ENCODE peak calls at places on chromosomes 6 and 20, in four cellular contexts. K is GM06990, Q is mesothelial cell of epicardium, I is ovary. Y is an unnamed sample.

GRCh38 chr6:170545405-170545804 is 7.7 kb downstream of the PSMB1 start:
- DNase-seq in K (no peak), Q (no peak), I (no peak), Y (no peak)

GRCh38 chr6:60671369-60671768 is 1614.7 kb downstream of the KHDRBS2 start:
- DNase-seq in K (no peak), Q (no peak), I (no peak), Y (no peak)

GRCh38 chr6:159125014-159125609 is 44.1 kb upstream of the FNDC1 start:
- DNase-seq in K (no peak), Q (no peak), I (no peak), Y (no peak)

GRCh38 chr20:20010639-20011500 is 6.3 kb upstream of the NAA20 start:
- DNase-seq in K (no peak), Q (no peak), I (no peak), Y (no peak)

GRCh38 chr6:36249010-36249409 is 20.9 kb upstream of the PNPLA1 start:
- DNase-seq in K (no peak), Q (no peak), I (no peak), Y (no peak)

GRCh38 chr6:121867095-121867494 is 431.6 kb downstream of the GJA1 start:
- DNase-seq in K (no peak), Q (no peak), I (no peak), Y (no peak)

GRCh38 chr20:53692465-53693067 is 98.9 kb upstream of the ZNF217 start:
- DNase-seq in K (no peak), Q (no peak), I (no peak), Y (peak; percentile 8)

GRCh38 chr6:101445527-101445926 is 52.0 kb downstream of the GRIK2 start:
- DNase-seq in K (no peak), Q (no peak), I (no peak), Y (no peak)

GRCh38 chr6:144415014-144415413 is 129.9 kb downstream of the UTRN start:
- DNase-seq in K (no peak), Q (no peak), I (no peak), Y (no peak)

GRCh38 chr20:327041-327945 is 1.9 kb downstream of the SOX12 start:
- DNase-seq in K (peak; percentile 87), Q (peak; percentile 94), I (peak; percentile 94), Y (peak; percentile 95)

GRCh38 chr6:79467716-79468115 is 69.5 kb downstream of the LCA5 start:
- DNase-seq in K (no peak), Q (no peak), I (no peak), Y (no peak)

GRCh38 chr6:113376847-113377165 is 480.3 kb upstream of the MARCKS start:
- DNase-seq in K (no peak), Q (no peak), I (no peak), Y (no peak)

GRCh38 chr20:58268936-58269619 is 40.4 kb upstream of the RAB22A start:
- DNase-seq in K (no peak), Q (no peak), I (no peak), Y (no peak)

GRCh38 chr20:12966468-12967085 is 42.2 kb upstream of the SPTLC3 start:
- DNase-seq in K (no peak), Q (no peak), I (no peak), Y (no peak)
- TF ChIP-seq CTCF in K (peak; percentile 11), Q (peak; percentile 40), I (no peak), Y (no peak)

GRCh38 chr6:43912598-43913387 is 142.8 kb downstream of the VEGFA start:
- DNase-seq in K (no peak), Q (no peak), I (no peak), Y (no peak)
- TF ChIP-seq CTCF in K (no peak), Q (no peak), I (no peak), Y (no peak)

DNA sequence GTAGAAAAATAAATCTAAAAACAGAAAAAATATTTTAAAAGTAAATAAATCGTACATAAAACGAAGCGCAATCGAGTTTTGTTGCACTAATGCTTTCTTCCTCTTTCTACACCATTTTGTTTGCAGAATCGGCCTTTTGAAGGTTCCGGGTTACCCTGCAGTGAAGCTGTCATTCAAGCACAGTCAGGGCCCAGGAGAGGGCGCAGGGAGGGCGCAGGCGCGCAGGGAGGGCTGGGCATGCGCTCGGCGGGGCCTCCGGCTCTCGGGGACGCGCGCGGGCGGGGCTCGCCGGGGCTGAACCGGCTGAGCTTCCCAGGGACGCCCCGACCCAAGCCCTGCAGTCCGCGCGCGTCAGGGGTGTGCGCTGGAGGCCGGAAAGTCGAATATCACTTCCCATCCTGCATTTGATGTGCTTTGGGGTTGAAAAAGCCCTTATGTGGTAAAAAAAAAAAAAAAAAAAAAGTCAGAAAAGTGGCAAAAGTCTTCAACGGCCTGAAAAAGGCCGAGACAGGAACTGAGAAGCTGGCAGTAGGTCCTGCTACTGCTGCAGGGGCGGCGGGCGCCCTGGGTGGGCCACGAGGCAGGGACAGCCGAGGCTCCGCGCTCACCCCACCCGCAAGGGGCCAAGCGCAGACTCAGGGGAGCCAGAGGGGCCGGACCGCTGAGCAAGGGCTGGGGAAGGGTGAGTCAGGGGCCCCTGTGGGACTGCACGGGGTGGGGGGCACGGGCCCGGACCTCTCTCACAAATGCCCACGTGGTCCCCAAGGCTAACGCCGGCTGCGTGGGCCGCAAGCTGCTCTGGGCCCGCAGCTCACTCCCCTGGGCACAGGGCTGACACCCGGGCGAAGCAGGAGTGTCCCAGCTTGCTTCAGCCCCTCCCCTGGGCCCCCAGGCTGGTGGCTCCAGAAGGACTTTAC is 40.5 kb downstream of the THBS2 start:
- DNase-seq in K (peak; percentile 83), Q (peak; percentile 93), I (peak; percentile 89), Y (peak; percentile 90)
- TF ChIP-seq CTCF in K (no peak), Q (no peak), I (peak; percentile 54), Y (no peak)

DNA sequence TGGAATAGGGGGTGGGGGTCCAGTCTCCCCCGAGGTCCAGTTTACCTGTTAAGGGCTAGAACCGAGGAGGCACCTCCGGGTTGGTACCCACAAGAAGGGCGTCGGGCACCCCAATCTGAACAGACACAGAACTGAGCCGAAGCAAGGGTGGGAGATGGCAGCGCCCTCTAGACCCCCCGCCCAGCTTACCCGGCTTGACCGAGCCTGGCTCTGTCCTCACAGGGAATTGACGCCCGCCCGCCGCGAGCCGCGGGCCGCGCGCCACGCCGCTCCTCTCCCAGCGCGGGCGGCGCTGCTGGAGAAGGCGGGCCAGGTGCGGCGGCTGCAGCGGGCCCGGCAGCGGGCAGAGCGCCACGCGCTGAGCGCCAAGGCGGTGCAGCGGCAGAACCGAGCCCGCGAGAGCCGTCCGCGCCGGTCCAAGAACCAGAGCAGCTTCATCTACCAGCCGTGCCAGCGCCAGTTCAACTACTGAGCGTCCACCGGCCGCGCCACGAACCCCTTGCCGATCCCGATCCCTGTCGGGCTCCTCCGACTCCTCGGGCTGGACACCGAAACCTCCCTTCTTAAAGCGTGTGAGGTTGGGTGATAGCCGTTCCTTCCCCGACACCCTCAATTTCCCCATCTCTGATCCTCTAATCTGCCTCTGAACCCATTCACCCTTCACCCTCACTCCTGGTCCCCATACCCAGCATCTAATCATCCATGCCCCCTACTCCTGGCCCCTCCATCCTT is 5.9 kb downstream of the TP53INP2 start:
- DNase-seq in K (no peak), Q (peak; percentile 75), I (peak; percentile 82), Y (peak; percentile 91)
- TF ChIP-seq CTCF in K (peak; percentile 29), Q (no peak), I (no peak), Y (peak; percentile 4)

GRCh38 chr20:63521602-63522001 is 1.0 kb downstream of the PPDPF start:
- DNase-seq in K (no peak), Q (no peak), I (no peak), Y (no peak)
- TF ChIP-seq CTCF in K (no peak), Q (no peak), I (no peak), Y (no peak)

GRCh38 chr6:138522611-138523010 is 23.3 kb upstream of the NHSL1 start:
- DNase-seq in K (no peak), Q (no peak), I (no peak), Y (no peak)

GRCh38 chr6:138517635-138518034 is 18.3 kb upstream of the NHSL1 start:
- DNase-seq in K (peak; percentile 11), Q (no peak), I (peak; percentile 11), Y (peak; percentile 60)

GRCh38 chr6:138521800-138522199 is 22.5 kb upstream of the NHSL1 start:
- DNase-seq in K (no peak), Q (no peak), I (no peak), Y (no peak)

GRCh38 chr6:138518054-138518453 is 18.8 kb upstream of the NHSL1 start:
- DNase-seq in K (no peak), Q (no peak), I (no peak), Y (no peak)

GRCh38 chr6:138520463-138520862 is 21.2 kb upstream of the NHSL1 start:
- DNase-seq in K (no peak), Q (no peak), I (no peak), Y (no peak)
- TF ChIP-seq CTCF in K (no peak), Q (peak; percentile 86), I (peak; percentile 28), Y (no peak)

GRCh38 chr6:3118353-3119039 is at the start of gene BPHL:
- DNase-seq in K (peak; percentile 95), Q (peak; percentile 100), I (peak; percentile 98), Y (peak; percentile 100)
- TF ChIP-seq CTCF in K (no peak), Q (no peak), I (no peak), Y (no peak)

GRCh38 chr20:40892642-40893041 is 136.0 kb upstream of the TOP1 start:
- DNase-seq in K (no peak), Q (no peak), I (no peak), Y (no peak)
- TF ChIP-seq CTCF in K (peak; percentile 19), Q (no peak), I (no peak), Y (no peak)

GRCh38 chr20:62374431-62375152 is 7.5 kb upstream of the LAMA5 start:
- DNase-seq in K (no peak), Q (no peak), I (no peak), Y (no peak)
- TF ChIP-seq CTCF in K (no peak), Q (no peak), I (no peak), Y (no peak)

DNA sequence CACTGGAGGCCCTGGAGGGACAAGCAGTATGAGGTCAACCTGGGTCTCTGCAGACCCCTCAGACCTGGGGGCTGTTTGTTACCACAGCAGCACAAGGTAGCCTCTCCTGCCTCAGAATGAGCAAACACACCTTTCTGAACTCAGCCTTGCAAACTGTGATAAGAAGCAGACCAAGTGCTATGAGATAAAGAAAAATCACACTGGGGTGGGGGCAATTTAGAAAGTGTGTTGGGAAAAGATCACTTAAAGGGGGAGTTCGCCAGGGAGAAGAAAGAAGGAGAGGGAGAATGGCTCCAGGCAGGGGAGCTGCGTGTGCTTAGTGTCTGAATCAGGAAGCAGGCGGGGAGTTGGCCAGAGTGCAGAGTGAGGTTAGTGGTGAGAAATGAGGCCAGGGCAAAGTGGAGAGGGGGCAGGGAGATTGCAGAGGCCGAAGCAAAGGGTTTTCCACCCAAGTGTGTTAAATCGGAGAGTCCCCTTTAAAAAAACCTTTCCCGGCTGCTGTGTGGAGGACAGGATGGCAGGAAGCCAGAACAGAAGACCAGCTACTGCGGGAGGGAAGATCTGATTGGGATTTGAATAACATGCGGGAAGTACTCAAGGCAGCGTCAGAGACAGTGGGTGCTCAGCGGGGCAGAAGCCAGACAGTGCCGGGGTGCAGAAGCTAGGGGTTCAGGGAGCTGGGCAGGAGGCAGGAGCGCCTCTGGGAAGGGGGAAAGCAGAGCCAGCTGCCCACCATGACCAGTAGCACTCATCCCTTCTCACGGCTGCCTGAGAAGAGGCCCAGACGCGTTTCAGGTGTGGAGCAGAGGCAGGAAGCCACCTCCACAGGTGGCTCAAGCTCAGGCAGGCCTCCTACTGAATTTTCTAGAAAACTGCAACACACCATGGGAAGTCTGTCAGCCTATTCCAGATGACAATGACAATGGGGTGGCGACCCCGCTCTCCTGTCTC is 9.0 kb downstream of the ADA start:
- DNase-seq in K (peak; percentile 75), Q (peak; percentile 45), I (peak; percentile 47), Y (peak; percentile 73)
- TF ChIP-seq CTCF in K (peak; percentile 50), Q (no peak), I (no peak), Y (peak; percentile 7)

Y was measured in GM20000.